ENCODE peak calls at places on chromosomes 2 and 18, in six cellular contexts. F is tibial nerve, U is ovary, K is AG04450, O is cardiac muscle cell, I is lower lobe of right lung. J is an unnamed sample.
A peak's percentile ranks its signal among the peaks of the same experiment; 100 is the strongest.

GRCh38 chr2:26612522-26613240 is 28.5 kb downstream of the CIB4 start:
- DNase-seq in F (no peak), U (no peak), K (no peak), O (peak; percentile 31), I (no peak), J (no peak)

GRCh38 chr2:156430978-156431358 is 5.2 kb upstream of the GPD2 start:
- DNase-seq in F (no peak), U (no peak), K (no peak), O (peak; percentile 50), I (no peak), J (peak; percentile 69)

GRCh38 chr2:235055891-235056516 is 104.2 kb downstream of the SH3BP4 start:
- DNase-seq in F (no peak), U (no peak), K (no peak), O (peak; percentile 52), I (no peak), J (no peak)

GRCh38 chr2:206920310-206920709 is 19.0 kb upstream of the CPO start:
- DNase-seq in F (no peak), U (no peak), K (no peak), O (no peak), I (no peak), J (no peak)

GRCh38 chr2:28702415-28702859 is 49.2 kb upstream of the PPP1CB start:
- DNase-seq in F (no peak), U (no peak), K (no peak), O (no peak), I (no peak), J (no peak)

GRCh38 chr18:55353806-55354205 is 234.2 kb downstream of the TCF4 start:
- DNase-seq in F (no peak), U (no peak), K (no peak), O (no peak), I (no peak), J (no peak)

GRCh38 chr2:147860009-147860408 is 15.2 kb downstream of the ACVR2A start:
- DNase-seq in F (no peak), U (no peak), K (no peak), O (no peak), I (no peak), J (no peak)

GRCh38 chr18:26696318-26696717 is 148.0 kb upstream of the KCTD1 start:
- DNase-seq in F (no peak), U (no peak), K (no peak), O (peak; percentile 20), I (no peak), J (peak; percentile 76)

GRCh38 chr2:142037051-142037450 is 93.8 kb downstream of the LRP1B start:
- DNase-seq in F (no peak), U (no peak), K (no peak), O (no peak), I (no peak), J (no peak)

GRCh38 chr2:27049422-27050280 is 1.8 kb upstream of the AGBL5 start:
- DNase-seq in F (peak; percentile 17), U (peak; percentile 43), K (no peak), O (no peak), I (peak; percentile 71), J (no peak)

GRCh38 chr2:110948027-110948687 is 172.6 kb upstream of the BCL2L11 start:
- DNase-seq in F (no peak), U (no peak), K (no peak), O (peak; percentile 45), I (no peak), J (peak; percentile 19)

GRCh38 chr18:39675358-39675757 is 2109.8 kb upstream of the CELF4 start:
- DNase-seq in F (no peak), U (no peak), K (peak; percentile 3), O (peak; percentile 85), I (no peak), J (no peak)

GRCh38 chr2:64133828-64134227 is 10.4 kb downstream of the PELI1 start:
- DNase-seq in F (no peak), U (no peak), K (peak; percentile 20), O (peak; percentile 30), I (no peak), J (no peak)

GRCh38 chr18:48580782-48581181 is 42.0 kb downstream of the CTIF start:
- DNase-seq in F (no peak), U (no peak), K (no peak), O (no peak), I (no peak), J (no peak)

GRCh38 chr2:238100821-238101771 is 956 bp downstream of the ESPNL start:
- DNase-seq in F (peak; percentile 4), U (peak; percentile 5), K (no peak), O (no peak), I (no peak), J (no peak)

GRCh38 chr2:118881490-118882129 is 34.2 kb upstream of the EN1 start:
- DNase-seq in F (no peak), U (no peak), K (no peak), O (peak; percentile 48), I (no peak), J (peak; percentile 44)

GRCh38 chr2:218382785-218383184 is 712 bp downstream of the SLC11A1 start:
- DNase-seq in F (no peak), U (no peak), K (no peak), O (no peak), I (no peak), J (no peak)

GRCh38 chr2:83516503-83516902 is 942.6 kb downstream of the SUCLG1 start:
- DNase-seq in F (no peak), U (no peak), K (no peak), O (no peak), I (no peak), J (no peak)

GRCh38 chr18:22309191-22309590 is 108.5 kb downstream of the CTAGE1 start:
- DNase-seq in F (no peak), U (no peak), K (peak; percentile 43), O (peak; percentile 54), I (no peak), J (no peak)

GRCh38 chr2:36352024-36352398 is 3.6 kb upstream of the CRIM1 start:
- DNase-seq in F (no peak), U (no peak), K (no peak), O (peak; percentile 71), I (no peak), J (no peak)

GRCh38 chr2:196266855-196267254 is 95.5 kb upstream of the STK17B start:
- DNase-seq in F (no peak), U (no peak), K (no peak), O (no peak), I (no peak), J (no peak)

GRCh38 chr18:5097116-5097703 is 99.8 kb downstream of the AKAIN1 start:
- DNase-seq in F (no peak), U (no peak), K (no peak), O (no peak), I (no peak), J (no peak)

GRCh38 chr2:17539993-17540812 is at the start of gene VSNL1:
- DNase-seq in F (peak; percentile 16), U (peak; percentile 91), K (peak; percentile 75), O (peak; percentile 85), I (peak; percentile 71), J (no peak)

GRCh38 chr2:224078656-224079055 is 39.6 kb upstream of the SERPINE2 start:
- DNase-seq in F (no peak), U (no peak), K (no peak), O (no peak), I (no peak), J (no peak)

GRCh38 chr18:36294031-36294430 is 3.5 kb upstream of the FHOD3 start:
- DNase-seq in F (no peak), U (no peak), K (no peak), O (no peak), I (no peak), J (no peak)

GRCh38 chr18:35739778-35740177 is 158.2 kb downstream of the GALNT1 start:
- DNase-seq in F (no peak), U (no peak), K (no peak), O (no peak), I (no peak), J (no peak)

GRCh38 chr2:231900975-231901374 is 25.2 kb downstream of the NPPC start:
- DNase-seq in F (no peak), U (no peak), K (no peak), O (no peak), I (peak; percentile 20), J (no peak)

GRCh38 chr2:8985561-8986326 is 17.7 kb downstream of the MBOAT2 start:
- DNase-seq in F (no peak), U (no peak), K (no peak), O (no peak), I (no peak), J (no peak)

GRCh38 chr2:191311627-191312026 is 66.4 kb downstream of the MYO1B start:
- DNase-seq in F (no peak), U (no peak), K (no peak), O (peak; percentile 66), I (no peak), J (no peak)

GRCh38 chr2:157789933-157790511 is 86.1 kb downstream of the ACVR1 start:
- DNase-seq in F (no peak), U (no peak), K (no peak), O (no peak), I (peak; percentile 47), J (no peak)

GRCh38 chr2:189163889-189164288 is 15.7 kb downstream of the COL5A2 start:
- DNase-seq in F (no peak), U (no peak), K (no peak), O (peak; percentile 56), I (no peak), J (no peak)

GRCh38 chr2:42053482-42053790 is 5.6 kb downstream of the PKDCC start:
- DNase-seq in F (no peak), U (no peak), K (no peak), O (no peak), I (no peak), J (no peak)
- H3K4me3 ChIP-seq in F (no peak overlapping the region), U (no peak overlapping the region), K (peak overlapping the region; percentile 37), O (no peak overlapping the region), I (no peak overlapping the region), J (no peak overlapping the region)

GRCh38 chr2:18787726-18788125 is 198.4 kb upstream of the NT5C1B start:
- DNase-seq in F (no peak), U (no peak), K (no peak), O (no peak), I (no peak), J (no peak)
- TF ChIP-seq CTCF in F (no peak), U (no peak), K (no peak), O (no peak), I (no peak), J (no peak)

GRCh38 chr2:216688731-216689360 is 6.5 kb downstream of the IGFBP5 start:
- DNase-seq in F (no peak), U (no peak), K (no peak), O (no peak), I (no peak), J (no peak)
- H3K4me3 ChIP-seq in F (no peak overlapping the region), U (peak overlapping the region; percentile 15), K (peak overlapping the region; percentile 93), O (no peak overlapping the region), I (no peak overlapping the region), J (no peak overlapping the region)

GRCh38 chr18:76504749-76505148 is 9.7 kb upstream of the ZNF516 start:
- DNase-seq in F (no peak), U (no peak), K (no peak), O (peak; percentile 31), I (no peak), J (no peak)

GRCh38 chr18:76507830-76508381 is 12.9 kb upstream of the ZNF516 start:
- DNase-seq in F (no peak), U (no peak), K (no peak), O (no peak), I (no peak), J (no peak)

GRCh38 chr18:76505611-76506010 is 10.6 kb upstream of the ZNF516 start:
- DNase-seq in F (no peak), U (no peak), K (no peak), O (peak; percentile 55), I (no peak), J (no peak)

GRCh38 chr18:76506974-76507764 is 12.1 kb upstream of the ZNF516 start:
- DNase-seq in F (no peak), U (no peak), K (no peak), O (no peak), I (no peak), J (no peak)

GRCh38 chr18:76506395-76506794 is 11.4 kb upstream of the ZNF516 start:
- DNase-seq in F (no peak), U (no peak), K (no peak), O (no peak), I (no peak), J (no peak)
- TF ChIP-seq CTCF in F (no peak), U (no peak), K (no peak), O (no peak), I (no peak), J (no peak)

J was measured in LNCaP clone FGC.